ENCODE peak calls at places on chromosomes 16 and 17, in seven cellular contexts. One of them, this sample, is unnamed.

GRCh38 chr17:74836191-74836590 is 23.5 kb downstream of the GRIN2C start:
- DNase-seq in GM23338: no peak
- DNase-seq in tibial artery: no peak
- DNase-seq in fibroblast of villous mesenchyme: no peak
- DNase-seq in naive thymus-derived CD4-positive, alpha-beta T cell: no peak
- DNase-seq in body of pancreas: no peak
- DNase-seq in aorta: no peak
- DNase-seq in this sample: no peak

GRCh38 chr17:64787921-64788271 is 125.8 kb upstream of the SMURF2 start:
- DNase-seq in GM23338: no peak
- DNase-seq in tibial artery: no peak
- DNase-seq in fibroblast of villous mesenchyme: no peak
- DNase-seq in naive thymus-derived CD4-positive, alpha-beta T cell: no peak
- DNase-seq in body of pancreas: no peak
- DNase-seq in aorta: peak
- DNase-seq in this sample: no peak

GRCh38 chr17:62732125-62732524 is 76.0 kb downstream of the MARCHF10 start:
- DNase-seq in GM23338: no peak
- DNase-seq in tibial artery: no peak
- DNase-seq in fibroblast of villous mesenchyme: no peak
- DNase-seq in naive thymus-derived CD4-positive, alpha-beta T cell: no peak
- DNase-seq in body of pancreas: no peak
- DNase-seq in aorta: no peak
- DNase-seq in this sample: no peak

GRCh38 chr17:58320570-58321323 is 7.8 kb downstream of the TSPOAP1 start:
- DNase-seq in GM23338: no peak
- DNase-seq in tibial artery: no peak
- DNase-seq in fibroblast of villous mesenchyme: no peak
- DNase-seq in naive thymus-derived CD4-positive, alpha-beta T cell: no peak
- DNase-seq in body of pancreas: no peak
- DNase-seq in aorta: peak
- DNase-seq in this sample: no peak

GRCh38 chr17:49674507-49674906 is 3.4 kb downstream of the SPOP start:
- DNase-seq in GM23338: no peak
- DNase-seq in tibial artery: no peak
- DNase-seq in fibroblast of villous mesenchyme: no peak
- DNase-seq in naive thymus-derived CD4-positive, alpha-beta T cell: no peak
- DNase-seq in body of pancreas: no peak
- DNase-seq in aorta: no peak
- DNase-seq in this sample: no peak

GRCh38 chr16:85253127-85253941 is 141.1 kb upstream of the CIBAR2 start:
- DNase-seq in GM23338: peak
- DNase-seq in tibial artery: no peak
- DNase-seq in fibroblast of villous mesenchyme: peak
- DNase-seq in naive thymus-derived CD4-positive, alpha-beta T cell: peak
- DNase-seq in body of pancreas: peak
- DNase-seq in aorta: peak
- DNase-seq in this sample: no peak

GRCh38 chr16:89918453-89919347 is at the start of gene MC1R:
- DNase-seq in GM23338: peak
- DNase-seq in tibial artery: no peak
- DNase-seq in fibroblast of villous mesenchyme: peak
- DNase-seq in naive thymus-derived CD4-positive, alpha-beta T cell: no peak
- DNase-seq in body of pancreas: no peak
- DNase-seq in aorta: no peak
- DNase-seq in this sample: no peak

GRCh38 chr17:33218657-33219298 is 74.3 kb downstream of the ASIC2 start:
- DNase-seq in GM23338: no peak
- DNase-seq in tibial artery: no peak
- DNase-seq in fibroblast of villous mesenchyme: peak
- DNase-seq in naive thymus-derived CD4-positive, alpha-beta T cell: no peak
- DNase-seq in body of pancreas: no peak
- DNase-seq in aorta: no peak
- DNase-seq in this sample: no peak

GRCh38 chr17:3019761-3020160 is 43.6 kb downstream of the OR1D5 start:
- DNase-seq in GM23338: no peak
- DNase-seq in tibial artery: no peak
- DNase-seq in fibroblast of villous mesenchyme: no peak
- DNase-seq in naive thymus-derived CD4-positive, alpha-beta T cell: no peak
- DNase-seq in body of pancreas: no peak
- DNase-seq in aorta: peak
- DNase-seq in this sample: no peak

GRCh38 chr16:5228369-5228768 is 130.8 kb upstream of the EEF2KMT start:
- DNase-seq in GM23338: peak
- DNase-seq in tibial artery: no peak
- DNase-seq in fibroblast of villous mesenchyme: no peak
- DNase-seq in naive thymus-derived CD4-positive, alpha-beta T cell: no peak
- DNase-seq in body of pancreas: no peak
- DNase-seq in aorta: no peak
- DNase-seq in this sample: no peak

GRCh38 chr17:17476865-17477467 is at the start of gene MED9:
- DNase-seq in GM23338: peak
- DNase-seq in tibial artery: peak
- DNase-seq in fibroblast of villous mesenchyme: peak
- DNase-seq in naive thymus-derived CD4-positive, alpha-beta T cell: peak
- DNase-seq in body of pancreas: peak
- DNase-seq in aorta: peak
- DNase-seq in this sample: peak

GRCh38 chr17:28381141-28381825 is 9.8 kb downstream of the SARM1 start:
- DNase-seq in GM23338: peak
- DNase-seq in tibial artery: no peak
- DNase-seq in fibroblast of villous mesenchyme: no peak
- DNase-seq in naive thymus-derived CD4-positive, alpha-beta T cell: no peak
- DNase-seq in body of pancreas: no peak
- DNase-seq in aorta: peak
- DNase-seq in this sample: no peak

GRCh38 chr17:75308732-75309629 is 19.7 kb upstream of the SLC25A19 start:
- DNase-seq in GM23338: no peak
- DNase-seq in tibial artery: no peak
- DNase-seq in fibroblast of villous mesenchyme: no peak
- DNase-seq in naive thymus-derived CD4-positive, alpha-beta T cell: no peak
- DNase-seq in body of pancreas: peak
- DNase-seq in aorta: no peak
- DNase-seq in this sample: no peak

GRCh38 chr16:17777461-17777863 is 306.7 kb upstream of the XYLT1 start:
- DNase-seq in GM23338: no peak
- DNase-seq in tibial artery: no peak
- DNase-seq in fibroblast of villous mesenchyme: peak
- DNase-seq in naive thymus-derived CD4-positive, alpha-beta T cell: no peak
- DNase-seq in body of pancreas: no peak
- DNase-seq in aorta: no peak
- DNase-seq in this sample: no peak

GRCh38 chr17:45316271-45317112 is at the start of gene MAP3K14:
- DNase-seq in GM23338: peak
- DNase-seq in tibial artery: peak
- DNase-seq in fibroblast of villous mesenchyme: peak
- DNase-seq in naive thymus-derived CD4-positive, alpha-beta T cell: peak
- DNase-seq in body of pancreas: peak
- DNase-seq in aorta: peak
- DNase-seq in this sample: no peak

GRCh38 chr17:46072998-46073397 is 73.9 kb downstream of the STH start:
- DNase-seq in GM23338: peak
- DNase-seq in tibial artery: no peak
- DNase-seq in fibroblast of villous mesenchyme: peak
- DNase-seq in naive thymus-derived CD4-positive, alpha-beta T cell: no peak
- DNase-seq in body of pancreas: no peak
- DNase-seq in aorta: no peak
- DNase-seq in this sample: no peak

GRCh38 chr16:47627056-47627455 is 165.9 kb downstream of the PHKB start:
- DNase-seq in GM23338: peak
- DNase-seq in tibial artery: no peak
- DNase-seq in fibroblast of villous mesenchyme: no peak
- DNase-seq in naive thymus-derived CD4-positive, alpha-beta T cell: no peak
- DNase-seq in body of pancreas: no peak
- DNase-seq in aorta: no peak
- DNase-seq in this sample: no peak

GRCh38 chr17:31596382-31597323 is 205.2 kb downstream of the RAB11FIP4 start:
- DNase-seq in GM23338: peak
- DNase-seq in tibial artery: peak
- DNase-seq in fibroblast of villous mesenchyme: peak
- DNase-seq in naive thymus-derived CD4-positive, alpha-beta T cell: no peak
- DNase-seq in body of pancreas: peak
- DNase-seq in aorta: peak
- DNase-seq in this sample: peak

GRCh38 chr17:13728751-13729150 is 127.0 kb upstream of the HS3ST3A1 start:
- DNase-seq in GM23338: no peak
- DNase-seq in tibial artery: no peak
- DNase-seq in fibroblast of villous mesenchyme: no peak
- DNase-seq in naive thymus-derived CD4-positive, alpha-beta T cell: no peak
- DNase-seq in body of pancreas: no peak
- DNase-seq in aorta: no peak
- DNase-seq in this sample: no peak

GRCh38 chr17:79968116-79968515 is 67.6 kb downstream of the TBC1D16 start:
- DNase-seq in GM23338: no peak
- DNase-seq in tibial artery: no peak
- DNase-seq in fibroblast of villous mesenchyme: no peak
- DNase-seq in naive thymus-derived CD4-positive, alpha-beta T cell: no peak
- DNase-seq in body of pancreas: no peak
- DNase-seq in aorta: peak
- DNase-seq in this sample: no peak

GRCh38 chr16:15403392-15403995 is 7.9 kb downstream of the MPV17L start:
- DNase-seq in GM23338: peak
- DNase-seq in tibial artery: no peak
- DNase-seq in fibroblast of villous mesenchyme: no peak
- DNase-seq in naive thymus-derived CD4-positive, alpha-beta T cell: no peak
- DNase-seq in body of pancreas: no peak
- DNase-seq in aorta: no peak
- DNase-seq in this sample: no peak

GRCh38 chr17:49722066-49722465 is 14.3 kb upstream of the SLC35B1 start:
- DNase-seq in GM23338: no peak
- DNase-seq in tibial artery: no peak
- DNase-seq in fibroblast of villous mesenchyme: no peak
- DNase-seq in naive thymus-derived CD4-positive, alpha-beta T cell: no peak
- DNase-seq in body of pancreas: no peak
- DNase-seq in aorta: no peak
- DNase-seq in this sample: no peak

GRCh38 chr16:17647879-17648649 is 177.3 kb upstream of the XYLT1 start:
- DNase-seq in GM23338: no peak
- DNase-seq in tibial artery: no peak
- DNase-seq in fibroblast of villous mesenchyme: no peak
- DNase-seq in naive thymus-derived CD4-positive, alpha-beta T cell: no peak
- DNase-seq in body of pancreas: no peak
- DNase-seq in aorta: no peak
- DNase-seq in this sample: no peak

GRCh38 chr16:10738231-10739077 is 5.2 kb upstream of the NUBP1 start:
- DNase-seq in GM23338: peak
- DNase-seq in tibial artery: peak
- DNase-seq in fibroblast of villous mesenchyme: peak
- DNase-seq in naive thymus-derived CD4-positive, alpha-beta T cell: no peak
- DNase-seq in body of pancreas: peak
- DNase-seq in aorta: peak
- DNase-seq in this sample: peak

GRCh38 chr16:86444274-86445060 is 65.9 kb upstream of the FOXF1 start:
- DNase-seq in GM23338: no peak
- DNase-seq in tibial artery: no peak
- DNase-seq in fibroblast of villous mesenchyme: peak
- DNase-seq in naive thymus-derived CD4-positive, alpha-beta T cell: no peak
- DNase-seq in body of pancreas: no peak
- DNase-seq in aorta: no peak
- DNase-seq in this sample: no peak

GRCh38 chr16:75385507-75386152 is 47.7 kb downstream of the CFDP1 start:
- DNase-seq in GM23338: peak
- DNase-seq in tibial artery: no peak
- DNase-seq in fibroblast of villous mesenchyme: peak
- DNase-seq in naive thymus-derived CD4-positive, alpha-beta T cell: peak
- DNase-seq in body of pancreas: no peak
- DNase-seq in aorta: no peak
- DNase-seq in this sample: peak

GRCh38 chr16:57191056-57191536 is 5.0 kb downstream of the RSPRY1 start:
- DNase-seq in GM23338: no peak
- DNase-seq in tibial artery: no peak
- DNase-seq in fibroblast of villous mesenchyme: peak
- DNase-seq in naive thymus-derived CD4-positive, alpha-beta T cell: no peak
- DNase-seq in body of pancreas: no peak
- DNase-seq in aorta: no peak
- DNase-seq in this sample: no peak

GRCh38 chr16:56990407-56991286 is 1.3 kb downstream of the NLRC5 start:
- DNase-seq in GM23338: no peak
- DNase-seq in tibial artery: peak
- DNase-seq in fibroblast of villous mesenchyme: no peak
- DNase-seq in naive thymus-derived CD4-positive, alpha-beta T cell: no peak
- DNase-seq in body of pancreas: no peak
- DNase-seq in aorta: peak
- DNase-seq in this sample: no peak

GRCh38 chr17:35460354-35460851 is 11.8 kb upstream of the SLFN13 start:
- DNase-seq in GM23338: peak
- DNase-seq in tibial artery: no peak
- DNase-seq in fibroblast of villous mesenchyme: no peak
- DNase-seq in naive thymus-derived CD4-positive, alpha-beta T cell: peak
- DNase-seq in body of pancreas: peak
- DNase-seq in aorta: peak
- DNase-seq in this sample: peak
- H3K4me3 ChIP-seq in GM23338: peak
- H3K4me3 ChIP-seq in tibial artery: no peak
- H3K4me3 ChIP-seq in fibroblast of villous mesenchyme: no peak
- H3K4me3 ChIP-seq in naive thymus-derived CD4-positive, alpha-beta T cell: peak
- H3K4me3 ChIP-seq in body of pancreas: no peak
- H3K4me3 ChIP-seq in aorta: no peak
- H3K4me3 ChIP-seq in this sample: peak

DNA sequence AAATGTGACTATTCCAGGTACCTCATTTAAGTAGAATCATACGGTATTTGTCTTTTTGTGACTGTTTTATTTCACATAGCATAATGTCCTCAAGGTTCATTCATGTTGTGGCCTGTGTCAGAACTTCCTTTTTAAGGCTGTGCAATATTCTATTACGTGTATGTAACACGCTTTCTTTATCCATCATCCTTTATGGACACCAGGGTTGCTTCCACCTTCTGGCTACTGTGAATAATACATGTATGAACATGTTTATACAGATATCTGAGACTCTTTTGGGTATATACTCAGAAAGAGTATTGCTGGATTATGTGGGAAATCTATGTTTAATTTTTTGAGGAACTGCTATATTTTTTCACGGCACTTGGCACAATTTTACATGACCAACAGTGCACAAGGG is 28.7 kb upstream of the RSL1D1 start:
- DNase-seq in GM23338: no peak
- DNase-seq in tibial artery: no peak
- DNase-seq in fibroblast of villous mesenchyme: no peak
- DNase-seq in naive thymus-derived CD4-positive, alpha-beta T cell: no peak
- DNase-seq in body of pancreas: no peak
- DNase-seq in aorta: no peak
- DNase-seq in this sample: no peak
- H3K4me3 ChIP-seq in GM23338: no peak
- H3K4me3 ChIP-seq in tibial artery: no peak
- H3K4me3 ChIP-seq in fibroblast of villous mesenchyme: no peak
- H3K4me3 ChIP-seq in naive thymus-derived CD4-positive, alpha-beta T cell: no peak
- H3K4me3 ChIP-seq in body of pancreas: no peak
- H3K4me3 ChIP-seq in aorta: no peak
- H3K4me3 ChIP-seq in this sample: no peak

GRCh38 chr16:68642436-68643064 is 2.6 kb upstream of the CDH3 start:
- DNase-seq in GM23338: peak
- DNase-seq in tibial artery: no peak
- DNase-seq in fibroblast of villous mesenchyme: no peak
- DNase-seq in naive thymus-derived CD4-positive, alpha-beta T cell: no peak
- DNase-seq in body of pancreas: peak
- DNase-seq in aorta: no peak
- DNase-seq in this sample: no peak
- H3K4me3 ChIP-seq in GM23338: peak
- H3K4me3 ChIP-seq in tibial artery: no peak
- H3K4me3 ChIP-seq in fibroblast of villous mesenchyme: peak
- H3K4me3 ChIP-seq in naive thymus-derived CD4-positive, alpha-beta T cell: no peak
- H3K4me3 ChIP-seq in body of pancreas: no peak
- H3K4me3 ChIP-seq in aorta: no peak
- H3K4me3 ChIP-seq in this sample: no peak

GRCh38 chr16:64638804-64639203 is 483.1 kb downstream of the CDH11 start:
- DNase-seq in GM23338: no peak
- DNase-seq in tibial artery: no peak
- DNase-seq in fibroblast of villous mesenchyme: no peak
- DNase-seq in naive thymus-derived CD4-positive, alpha-beta T cell: no peak
- DNase-seq in body of pancreas: no peak
- DNase-seq in aorta: no peak
- DNase-seq in this sample: no peak
- H3K4me3 ChIP-seq in GM23338: no peak
- H3K4me3 ChIP-seq in tibial artery: no peak
- H3K4me3 ChIP-seq in fibroblast of villous mesenchyme: no peak
- H3K4me3 ChIP-seq in naive thymus-derived CD4-positive, alpha-beta T cell: no peak
- H3K4me3 ChIP-seq in body of pancreas: no peak
- H3K4me3 ChIP-seq in aorta: no peak
- H3K4me3 ChIP-seq in this sample: no peak

This sample was measured in GM12864.